ENCODE peak calls at places on chromosome 1, in seven cellular contexts. One of them, this sample, is unnamed.

GRCh38 chr1:101128211-101128727 is 102.7 kb upstream of the DPH5 start:
- DNase-seq in CD8-positive, alpha-beta memory T cell: no peak
- DNase-seq in activated CD8-positive, alpha-beta memory T cell treated with anti-CD3 and anti-CD28 coated beads for 24 hours: no peak
- DNase-seq in AG09309: no peak
- DNase-seq in heart left ventricle: no peak
- DNase-seq in stimulated activated CD4-positive, alpha-beta T cell treated with anti-CD3 and anti-CD28 coated beads, TNF-alpha, amount 100 ng/mL, for 4 hours: no peak
- DNase-seq in cerebellum: no peak
- DNase-seq in this sample: no peak

GRCh38 chr1:30414086-30414850 is 309.1 kb downstream of the MATN1 start:
- DNase-seq in AG09309: no peak
- DNase-seq in activated CD8-positive, alpha-beta memory T cell treated with anti-CD3 and anti-CD28 coated beads for 24 hours: peak; percentile 32
- DNase-seq in heart left ventricle: no peak
- DNase-seq in cerebellum: no peak
- DNase-seq in CD8-positive, alpha-beta memory T cell: no peak
- DNase-seq in stimulated activated CD4-positive, alpha-beta T cell treated with anti-CD3 and anti-CD28 coated beads, TNF-alpha, amount 100 ng/mL, for 4 hours: no peak
- DNase-seq in this sample: peak; percentile 59

GRCh38 chr1:201533836-201534235 is 5.1 kb upstream of the NAV1 start:
- DNase-seq in activated CD8-positive, alpha-beta memory T cell treated with anti-CD3 and anti-CD28 coated beads for 24 hours: no peak
- DNase-seq in CD8-positive, alpha-beta memory T cell: no peak
- DNase-seq in cerebellum: no peak
- DNase-seq in heart left ventricle: no peak
- DNase-seq in stimulated activated CD4-positive, alpha-beta T cell treated with anti-CD3 and anti-CD28 coated beads, TNF-alpha, amount 100 ng/mL, for 4 hours: no peak
- DNase-seq in AG09309: no peak
- DNase-seq in this sample: no peak

GRCh38 chr1:203505526-203506189 is 11.7 kb downstream of the OPTC start:
- DNase-seq in heart left ventricle: no peak
- DNase-seq in activated CD8-positive, alpha-beta memory T cell treated with anti-CD3 and anti-CD28 coated beads for 24 hours: no peak
- DNase-seq in CD8-positive, alpha-beta memory T cell: no peak
- DNase-seq in stimulated activated CD4-positive, alpha-beta T cell treated with anti-CD3 and anti-CD28 coated beads, TNF-alpha, amount 100 ng/mL, for 4 hours: no peak
- DNase-seq in cerebellum: no peak
- DNase-seq in AG09309: no peak
- DNase-seq in this sample: no peak

GRCh38 chr1:173353346-173353745 is 123.8 kb upstream of the PRDX6 start:
- DNase-seq in CD8-positive, alpha-beta memory T cell: no peak
- DNase-seq in heart left ventricle: no peak
- DNase-seq in AG09309: no peak
- DNase-seq in stimulated activated CD4-positive, alpha-beta T cell treated with anti-CD3 and anti-CD28 coated beads, TNF-alpha, amount 100 ng/mL, for 4 hours: no peak
- DNase-seq in cerebellum: no peak
- DNase-seq in activated CD8-positive, alpha-beta memory T cell treated with anti-CD3 and anti-CD28 coated beads for 24 hours: no peak
- DNase-seq in this sample: no peak

GRCh38 chr1:2575801-2576663 is 10.5 kb upstream of the PRXL2B start:
- DNase-seq in activated CD8-positive, alpha-beta memory T cell treated with anti-CD3 and anti-CD28 coated beads for 24 hours: no peak
- DNase-seq in stimulated activated CD4-positive, alpha-beta T cell treated with anti-CD3 and anti-CD28 coated beads, TNF-alpha, amount 100 ng/mL, for 4 hours: no peak
- DNase-seq in CD8-positive, alpha-beta memory T cell: no peak
- DNase-seq in heart left ventricle: no peak
- DNase-seq in cerebellum: no peak
- DNase-seq in AG09309: no peak
- DNase-seq in this sample: no peak

GRCh38 chr1:207748737-207749528 is 2.9 kb upstream of the CD46 start:
- DNase-seq in cerebellum: no peak
- DNase-seq in activated CD8-positive, alpha-beta memory T cell treated with anti-CD3 and anti-CD28 coated beads for 24 hours: no peak
- DNase-seq in CD8-positive, alpha-beta memory T cell: no peak
- DNase-seq in AG09309: no peak
- DNase-seq in stimulated activated CD4-positive, alpha-beta T cell treated with anti-CD3 and anti-CD28 coated beads, TNF-alpha, amount 100 ng/mL, for 4 hours: no peak
- DNase-seq in heart left ventricle: no peak
- DNase-seq in this sample: no peak

GRCh38 chr1:30197616-30197934 is 525.8 kb downstream of the MATN1 start:
- DNase-seq in AG09309: peak; percentile 4
- DNase-seq in stimulated activated CD4-positive, alpha-beta T cell treated with anti-CD3 and anti-CD28 coated beads, TNF-alpha, amount 100 ng/mL, for 4 hours: no peak
- DNase-seq in activated CD8-positive, alpha-beta memory T cell treated with anti-CD3 and anti-CD28 coated beads for 24 hours: no peak
- DNase-seq in heart left ventricle: no peak
- DNase-seq in cerebellum: no peak
- DNase-seq in CD8-positive, alpha-beta memory T cell: no peak
- DNase-seq in this sample: no peak

GRCh38 chr1:109490029-109490933 is 3.6 kb upstream of the CYB561D1 start:
- DNase-seq in cerebellum: peak; percentile 89
- DNase-seq in stimulated activated CD4-positive, alpha-beta T cell treated with anti-CD3 and anti-CD28 coated beads, TNF-alpha, amount 100 ng/mL, for 4 hours: peak; percentile 60
- DNase-seq in heart left ventricle: peak; percentile 63
- DNase-seq in CD8-positive, alpha-beta memory T cell: peak; percentile 58
- DNase-seq in activated CD8-positive, alpha-beta memory T cell treated with anti-CD3 and anti-CD28 coated beads for 24 hours: peak; percentile 88
- DNase-seq in AG09309: no peak
- DNase-seq in this sample: no peak

GRCh38 chr1:227946624-227947424 is 908 bp downstream of the WNT9A start:
- DNase-seq in heart left ventricle: peak; percentile 78
- DNase-seq in AG09309: peak; percentile 13
- DNase-seq in stimulated activated CD4-positive, alpha-beta T cell treated with anti-CD3 and anti-CD28 coated beads, TNF-alpha, amount 100 ng/mL, for 4 hours: no peak
- DNase-seq in activated CD8-positive, alpha-beta memory T cell treated with anti-CD3 and anti-CD28 coated beads for 24 hours: peak; percentile 81
- DNase-seq in CD8-positive, alpha-beta memory T cell: peak; percentile 42
- DNase-seq in cerebellum: peak; percentile 87
- DNase-seq in this sample: peak; percentile 93

GRCh38 chr1:58109646-58110200 is 436.8 kb downstream of the OMA1 start:
- DNase-seq in CD8-positive, alpha-beta memory T cell: no peak
- DNase-seq in activated CD8-positive, alpha-beta memory T cell treated with anti-CD3 and anti-CD28 coated beads for 24 hours: no peak
- DNase-seq in cerebellum: no peak
- DNase-seq in heart left ventricle: no peak
- DNase-seq in AG09309: no peak
- DNase-seq in stimulated activated CD4-positive, alpha-beta T cell treated with anti-CD3 and anti-CD28 coated beads, TNF-alpha, amount 100 ng/mL, for 4 hours: no peak
- DNase-seq in this sample: no peak

GRCh38 chr1:63921357-63921756 is 147.5 kb downstream of the ROR1 start:
- DNase-seq in activated CD8-positive, alpha-beta memory T cell treated with anti-CD3 and anti-CD28 coated beads for 24 hours: no peak
- DNase-seq in heart left ventricle: no peak
- DNase-seq in AG09309: no peak
- DNase-seq in cerebellum: no peak
- DNase-seq in CD8-positive, alpha-beta memory T cell: no peak
- DNase-seq in stimulated activated CD4-positive, alpha-beta T cell treated with anti-CD3 and anti-CD28 coated beads, TNF-alpha, amount 100 ng/mL, for 4 hours: no peak
- DNase-seq in this sample: no peak

GRCh38 chr1:216119600-216119999 is 303.6 kb downstream of the USH2A start:
- DNase-seq in activated CD8-positive, alpha-beta memory T cell treated with anti-CD3 and anti-CD28 coated beads for 24 hours: no peak
- DNase-seq in heart left ventricle: no peak
- DNase-seq in cerebellum: peak; percentile 0
- DNase-seq in AG09309: no peak
- DNase-seq in CD8-positive, alpha-beta memory T cell: no peak
- DNase-seq in stimulated activated CD4-positive, alpha-beta T cell treated with anti-CD3 and anti-CD28 coated beads, TNF-alpha, amount 100 ng/mL, for 4 hours: no peak
- DNase-seq in this sample: no peak

GRCh38 chr1:199898654-199899053 is 128.9 kb upstream of the NR5A2 start:
- DNase-seq in AG09309: no peak
- DNase-seq in CD8-positive, alpha-beta memory T cell: no peak
- DNase-seq in stimulated activated CD4-positive, alpha-beta T cell treated with anti-CD3 and anti-CD28 coated beads, TNF-alpha, amount 100 ng/mL, for 4 hours: no peak
- DNase-seq in heart left ventricle: no peak
- DNase-seq in activated CD8-positive, alpha-beta memory T cell treated with anti-CD3 and anti-CD28 coated beads for 24 hours: no peak
- DNase-seq in cerebellum: no peak
- DNase-seq in this sample: no peak

This sample was measured in mesenteric fat pad.